ENCODE peak calls at places on chromosomes 16 and 17, in ten cellular contexts. One of them, this sample, is unnamed.

GRCh38 chr17:75811174-75811573 is 26.6 kb downstream of the UNK start:
- DNase-seq in Peyer's patch: no peak
- DNase-seq in uterus: no peak
- DNase-seq in transverse colon: no peak
- DNase-seq in esophagus squamous epithelium: no peak
- DNase-seq in GM12892: no peak
- DNase-seq in IMR-90: no peak
- DNase-seq in HCT116: no peak
- DNase-seq in heart left ventricle: no peak
- DNase-seq in endothelial cell of umbilical vein: no peak
- DNase-seq in this sample: no peak

GRCh38 chr17:78883533-78884131 is 19.4 kb downstream of the CEP295NL start:
- DNase-seq in HCT116: peak
- DNase-seq in Peyer's patch: peak
- DNase-seq in uterus: peak
- DNase-seq in GM12892: no peak
- DNase-seq in heart left ventricle: peak
- DNase-seq in endothelial cell of umbilical vein: peak
- DNase-seq in transverse colon: peak
- DNase-seq in esophagus squamous epithelium: no peak
- DNase-seq in IMR-90: peak
- DNase-seq in this sample: peak

GRCh38 chr16:86389566-86390328 is 120.6 kb upstream of the FOXF1 start:
- DNase-seq in esophagus squamous epithelium: no peak
- DNase-seq in IMR-90: no peak
- DNase-seq in heart left ventricle: no peak
- DNase-seq in transverse colon: no peak
- DNase-seq in HCT116: no peak
- DNase-seq in uterus: peak
- DNase-seq in Peyer's patch: no peak
- DNase-seq in GM12892: no peak
- DNase-seq in endothelial cell of umbilical vein: peak
- DNase-seq in this sample: no peak

GRCh38 chr16:17578921-17579876 is 108.4 kb upstream of the XYLT1 start:
- DNase-seq in GM12892: peak
- DNase-seq in transverse colon: peak
- DNase-seq in heart left ventricle: peak
- DNase-seq in esophagus squamous epithelium: no peak
- DNase-seq in uterus: peak
- DNase-seq in HCT116: peak
- DNase-seq in IMR-90: peak
- DNase-seq in endothelial cell of umbilical vein: peak
- DNase-seq in Peyer's patch: peak
- DNase-seq in this sample: peak

GRCh38 chr17:31490019-31490383 is 98.5 kb downstream of the RAB11FIP4 start:
- DNase-seq in transverse colon: no peak
- DNase-seq in HCT116: no peak
- DNase-seq in heart left ventricle: no peak
- DNase-seq in endothelial cell of umbilical vein: no peak
- DNase-seq in Peyer's patch: no peak
- DNase-seq in esophagus squamous epithelium: no peak
- DNase-seq in IMR-90: no peak
- DNase-seq in GM12892: no peak
- DNase-seq in uterus: no peak
- DNase-seq in this sample: no peak

GRCh38 chr16:81424761-81425160 is 19.8 kb upstream of the CMIP start:
- DNase-seq in transverse colon: no peak
- DNase-seq in endothelial cell of umbilical vein: no peak
- DNase-seq in GM12892: no peak
- DNase-seq in Peyer's patch: peak
- DNase-seq in heart left ventricle: no peak
- DNase-seq in esophagus squamous epithelium: no peak
- DNase-seq in HCT116: no peak
- DNase-seq in IMR-90: peak
- DNase-seq in uterus: no peak
- DNase-seq in this sample: no peak

GRCh38 chr17:40325156-40326013 is 16.4 kb downstream of the RARA start:
- DNase-seq in GM12892: no peak
- DNase-seq in HCT116: no peak
- DNase-seq in transverse colon: no peak
- DNase-seq in heart left ventricle: peak
- DNase-seq in IMR-90: no peak
- DNase-seq in Peyer's patch: no peak
- DNase-seq in esophagus squamous epithelium: no peak
- DNase-seq in endothelial cell of umbilical vein: no peak
- DNase-seq in uterus: no peak
- DNase-seq in this sample: no peak

GRCh38 chr17:41486809-41487530 is 2.7 kb downstream of the KRT36 start:
- DNase-seq in heart left ventricle: no peak
- DNase-seq in Peyer's patch: peak
- DNase-seq in GM12892: peak
- DNase-seq in transverse colon: peak
- DNase-seq in HCT116: no peak
- DNase-seq in endothelial cell of umbilical vein: peak
- DNase-seq in IMR-90: no peak
- DNase-seq in uterus: no peak
- DNase-seq in esophagus squamous epithelium: no peak
- DNase-seq in this sample: no peak

GRCh38 chr16:50396770-50397525 is 28.2 kb upstream of the BRD7 start:
- DNase-seq in heart left ventricle: no peak
- DNase-seq in HCT116: peak
- DNase-seq in GM12892: no peak
- DNase-seq in endothelial cell of umbilical vein: no peak
- DNase-seq in IMR-90: peak
- DNase-seq in esophagus squamous epithelium: no peak
- DNase-seq in uterus: no peak
- DNase-seq in Peyer's patch: no peak
- DNase-seq in transverse colon: no peak
- DNase-seq in this sample: peak

GRCh38 chr17:17305282-17305801 is 2.2 kb downstream of the NT5M start:
- DNase-seq in HCT116: no peak
- DNase-seq in IMR-90: no peak
- DNase-seq in esophagus squamous epithelium: no peak
- DNase-seq in uterus: no peak
- DNase-seq in endothelial cell of umbilical vein: no peak
- DNase-seq in transverse colon: peak
- DNase-seq in heart left ventricle: no peak
- DNase-seq in Peyer's patch: peak
- DNase-seq in GM12892: peak
- DNase-seq in this sample: no peak

GRCh38 chr16:73019456-73020362 is 28.2 kb downstream of the ZFHX3 start:
- DNase-seq in Peyer's patch: peak
- DNase-seq in HCT116: peak
- DNase-seq in endothelial cell of umbilical vein: peak
- DNase-seq in IMR-90: peak
- DNase-seq in GM12892: no peak
- DNase-seq in esophagus squamous epithelium: no peak
- DNase-seq in transverse colon: no peak
- DNase-seq in uterus: no peak
- DNase-seq in heart left ventricle: no peak
- DNase-seq in this sample: peak

GRCh38 chr17:45662432-45662831 is 121.7 kb upstream of the CRHR1 start:
- DNase-seq in uterus: no peak
- DNase-seq in HCT116: no peak
- DNase-seq in Peyer's patch: no peak
- DNase-seq in esophagus squamous epithelium: no peak
- DNase-seq in IMR-90: no peak
- DNase-seq in GM12892: no peak
- DNase-seq in transverse colon: no peak
- DNase-seq in heart left ventricle: no peak
- DNase-seq in endothelial cell of umbilical vein: no peak
- DNase-seq in this sample: no peak

GRCh38 chr17:61048398-61049106 is 351.1 kb upstream of the TBX2 start:
- DNase-seq in transverse colon: no peak
- DNase-seq in Peyer's patch: no peak
- DNase-seq in endothelial cell of umbilical vein: no peak
- DNase-seq in IMR-90: no peak
- DNase-seq in heart left ventricle: no peak
- DNase-seq in uterus: no peak
- DNase-seq in HCT116: no peak
- DNase-seq in GM12892: no peak
- DNase-seq in esophagus squamous epithelium: no peak
- DNase-seq in this sample: no peak

GRCh38 chr17:34154916-34155730 is 100.0 kb upstream of the CCL2 start:
- DNase-seq in IMR-90: no peak
- DNase-seq in transverse colon: no peak
- DNase-seq in uterus: no peak
- DNase-seq in endothelial cell of umbilical vein: no peak
- DNase-seq in Peyer's patch: no peak
- DNase-seq in heart left ventricle: no peak
- DNase-seq in GM12892: no peak
- DNase-seq in HCT116: no peak
- DNase-seq in esophagus squamous epithelium: no peak
- DNase-seq in this sample: no peak

GRCh38 chr17:40329981-40330794 is 21.2 kb downstream of the RARA start:
- DNase-seq in heart left ventricle: peak
- DNase-seq in endothelial cell of umbilical vein: no peak
- DNase-seq in esophagus squamous epithelium: no peak
- DNase-seq in GM12892: no peak
- DNase-seq in Peyer's patch: peak
- DNase-seq in transverse colon: peak
- DNase-seq in uterus: peak
- DNase-seq in IMR-90: no peak
- DNase-seq in HCT116: no peak
- DNase-seq in this sample: no peak

GRCh38 chr16:78663690-78664089 is 564.2 kb downstream of the WWOX start:
- DNase-seq in endothelial cell of umbilical vein: no peak
- DNase-seq in GM12892: no peak
- DNase-seq in HCT116: no peak
- DNase-seq in esophagus squamous epithelium: no peak
- DNase-seq in heart left ventricle: no peak
- DNase-seq in uterus: no peak
- DNase-seq in IMR-90: no peak
- DNase-seq in transverse colon: no peak
- DNase-seq in Peyer's patch: no peak
- DNase-seq in this sample: no peak

GRCh38 chr16:19907161-19907992 is 22.7 kb upstream of the GPRC5B start:
- DNase-seq in uterus: peak
- DNase-seq in endothelial cell of umbilical vein: peak
- DNase-seq in GM12892: peak
- DNase-seq in Peyer's patch: peak
- DNase-seq in heart left ventricle: peak
- DNase-seq in IMR-90: peak
- DNase-seq in HCT116: peak
- DNase-seq in transverse colon: peak
- DNase-seq in esophagus squamous epithelium: no peak
- DNase-seq in this sample: peak

GRCh38 chr17:46922804-46923635 is at the start of gene GOSR2:
- DNase-seq in uterus: peak
- DNase-seq in heart left ventricle: peak
- DNase-seq in Peyer's patch: peak
- DNase-seq in esophagus squamous epithelium: peak
- DNase-seq in transverse colon: peak
- DNase-seq in GM12892: peak
- DNase-seq in IMR-90: peak
- DNase-seq in HCT116: peak
- DNase-seq in endothelial cell of umbilical vein: peak
- DNase-seq in this sample: peak
- TF ChIP-seq POLR2A in uterus: peak
- TF ChIP-seq POLR2A in heart left ventricle: no peak
- TF ChIP-seq POLR2A in Peyer's patch: peak
- TF ChIP-seq POLR2A in esophagus squamous epithelium: peak
- TF ChIP-seq POLR2A in transverse colon: peak
- TF ChIP-seq POLR2A in GM12892: peak
- TF ChIP-seq POLR2A in IMR-90: peak
- TF ChIP-seq POLR2A in HCT116: peak
- TF ChIP-seq POLR2A in endothelial cell of umbilical vein: peak
- TF ChIP-seq POLR2A in this sample: peak

DNA sequence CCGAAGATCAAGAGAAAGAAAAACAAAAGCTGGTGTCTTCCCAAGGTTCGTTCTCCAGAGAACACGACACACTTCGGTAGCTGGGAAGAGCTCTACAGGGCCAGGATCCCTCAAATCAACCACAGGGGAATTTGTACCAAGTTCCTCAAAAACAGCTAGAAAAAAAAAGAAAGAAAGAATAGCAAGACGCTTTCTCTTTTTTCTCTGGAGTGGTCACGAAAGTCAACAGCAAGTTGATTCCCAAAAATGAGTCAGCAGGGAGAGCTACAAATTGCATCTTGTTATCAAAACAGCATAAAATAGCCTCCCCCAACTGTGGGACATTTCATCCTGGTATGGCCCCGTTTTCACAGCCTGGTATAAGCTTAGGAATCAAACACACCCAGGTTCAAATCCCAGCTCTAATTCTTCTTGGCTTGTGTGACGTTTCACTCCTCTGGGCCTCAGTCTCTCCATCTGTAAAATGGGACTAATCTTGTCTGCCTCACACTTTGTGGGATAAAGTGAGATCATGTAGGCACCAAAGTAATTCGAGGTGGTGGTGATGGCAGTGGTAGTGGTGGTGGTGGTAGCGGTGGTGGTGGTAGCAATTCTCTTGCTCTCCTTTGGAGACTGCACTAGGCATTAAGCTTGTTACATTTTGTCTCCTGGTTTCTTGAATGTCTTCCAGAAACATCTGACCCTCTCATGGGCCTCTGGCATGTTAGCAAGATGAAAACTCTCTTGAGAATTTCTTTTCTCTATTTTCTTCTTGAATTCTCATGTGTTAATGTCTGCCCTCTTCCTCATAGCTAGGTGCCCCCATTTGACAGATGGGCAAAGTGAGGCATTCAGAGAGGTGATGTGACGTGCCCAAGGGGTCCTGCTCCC is 988 bp upstream of the IL21R start:
- DNase-seq in uterus: no peak
- DNase-seq in IMR-90: peak
- DNase-seq in GM12892: no peak
- DNase-seq in endothelial cell of umbilical vein: no peak
- DNase-seq in heart left ventricle: no peak
- DNase-seq in esophagus squamous epithelium: no peak
- DNase-seq in HCT116: no peak
- DNase-seq in Peyer's patch: no peak
- DNase-seq in transverse colon: no peak
- DNase-seq in this sample: no peak
- TF ChIP-seq POLR2A in uterus: no peak
- TF ChIP-seq POLR2A in IMR-90: no peak
- TF ChIP-seq POLR2A in GM12892: no peak
- TF ChIP-seq POLR2A in endothelial cell of umbilical vein: no peak
- TF ChIP-seq POLR2A in heart left ventricle: no peak
- TF ChIP-seq POLR2A in esophagus squamous epithelium: no peak
- TF ChIP-seq POLR2A in HCT116: no peak
- TF ChIP-seq POLR2A in Peyer's patch: no peak
- TF ChIP-seq POLR2A in transverse colon: no peak
- TF ChIP-seq POLR2A in this sample: no peak

GRCh38 chr17:4365103-4365627 is 1.3 kb downstream of the UBE2G1 start:
- DNase-seq in endothelial cell of umbilical vein: peak
- DNase-seq in IMR-90: peak
- DNase-seq in Peyer's patch: peak
- DNase-seq in GM12892: peak
- DNase-seq in heart left ventricle: peak
- DNase-seq in uterus: peak
- DNase-seq in esophagus squamous epithelium: peak
- DNase-seq in HCT116: peak
- DNase-seq in transverse colon: peak
- DNase-seq in this sample: peak
- TF ChIP-seq POLR2A in endothelial cell of umbilical vein: peak
- TF ChIP-seq POLR2A in IMR-90: no peak
- TF ChIP-seq POLR2A in Peyer's patch: peak
- TF ChIP-seq POLR2A in GM12892: peak
- TF ChIP-seq POLR2A in heart left ventricle: no peak
- TF ChIP-seq POLR2A in uterus: peak
- TF ChIP-seq POLR2A in esophagus squamous epithelium: peak
- TF ChIP-seq POLR2A in HCT116: peak
- TF ChIP-seq POLR2A in transverse colon: peak
- TF ChIP-seq POLR2A in this sample: peak

GRCh38 chr17:81863833-81864768 is 3.8 kb upstream of the P4HB start:
- DNase-seq in GM12892: no peak
- DNase-seq in uterus: no peak
- DNase-seq in Peyer's patch: peak
- DNase-seq in esophagus squamous epithelium: no peak
- DNase-seq in IMR-90: no peak
- DNase-seq in HCT116: no peak
- DNase-seq in transverse colon: no peak
- DNase-seq in endothelial cell of umbilical vein: no peak
- DNase-seq in heart left ventricle: no peak
- DNase-seq in this sample: no peak
- TF ChIP-seq POLR2A in GM12892: peak
- TF ChIP-seq POLR2A in uterus: no peak
- TF ChIP-seq POLR2A in Peyer's patch: peak
- TF ChIP-seq POLR2A in esophagus squamous epithelium: no peak
- TF ChIP-seq POLR2A in IMR-90: no peak
- TF ChIP-seq POLR2A in HCT116: no peak
- TF ChIP-seq POLR2A in transverse colon: no peak
- TF ChIP-seq POLR2A in endothelial cell of umbilical vein: no peak
- TF ChIP-seq POLR2A in heart left ventricle: no peak
- TF ChIP-seq POLR2A in this sample: no peak

This sample was measured in H54.